ENCODE peak calls at places on chromosomes 6 and 20, in nine cellular contexts. F is endodermal cell; L is thoracic aorta; C is CD8-positive, alpha-beta T cell; V is uterus; Y is lower lobe of right lung; H is gastrocnemius medialis; P is heart left ventricle; O is tibial nerve. E is an unnamed sample.

GRCh38 chr6:36907781-36908180 is 22.0 kb downstream of the C6orf89 start:
- DNase-seq in P (peak), V (no peak), O (no peak), F (no peak), C (no peak), L (no peak), Y (no peak), H (no peak), E (no peak)

GRCh38 chr20:25483431-25484132 is 76.1 kb downstream of the GINS1 start:
- DNase-seq in P (no peak), F (no peak), V (no peak), L (no peak), C (no peak), O (no peak), H (no peak), Y (no peak), E (no peak)

GRCh38 chr6:20413826-20414225 is 12.1 kb downstream of the E2F3 start:
- DNase-seq in P (no peak), O (no peak), F (no peak), C (no peak), H (no peak), V (no peak), L (no peak), Y (no peak), E (no peak)

GRCh38 chr6:26215200-26216014 is 128.2 kb downstream of the HFE start:
- DNase-seq in Y (no peak), H (no peak), P (no peak), C (peak), L (no peak), F (peak), O (no peak), V (no peak), E (peak)

GRCh38 chr6:25913741-25914140 is 16.8 kb downstream of the SLC17A2 start:
- DNase-seq in O (no peak), V (no peak), F (no peak), P (no peak), L (no peak), Y (no peak), H (no peak), C (no peak), E (no peak)

GRCh38 chr6:149614352-149614751 is 34.2 kb downstream of the KATNA1 start:
- DNase-seq in L (no peak), C (no peak), V (no peak), F (no peak), O (no peak), H (no peak), Y (no peak), P (no peak), E (peak)

GRCh38 chr6:54722328-54722727 is 124.2 kb upstream of the FAM83B start:
- DNase-seq in H (no peak), F (no peak), V (no peak), O (no peak), Y (no peak), C (no peak), P (no peak), L (no peak), E (peak)

GRCh38 chr20:63628246-63628975 is 1.5 kb upstream of the GMEB2 start:
- DNase-seq in V (peak), O (peak), H (peak), Y (peak), P (peak), F (peak), L (no peak), C (peak), E (peak)

GRCh38 chr6:56927538-56928453 is 27.1 kb upstream of the BEND6 start:
- DNase-seq in P (no peak), O (no peak), H (no peak), V (no peak), Y (no peak), F (peak), L (no peak), C (no peak), E (no peak)

GRCh38 chr6:117502580-117502979 is 20.1 kb downstream of the DCBLD1 start:
- DNase-seq in F (no peak), C (no peak), L (no peak), P (no peak), V (no peak), Y (no peak), H (no peak), O (no peak), E (no peak)

GRCh38 chr6:129645371-129646139 is 64.4 kb downstream of the ARHGAP18 start:
- DNase-seq in Y (no peak), F (no peak), O (no peak), H (no peak), C (no peak), P (no peak), L (no peak), V (no peak), E (peak)

GRCh38 chr6:96104910-96105309 is 89.1 kb downstream of the FUT9 start:
- DNase-seq in V (no peak), C (no peak), H (no peak), P (no peak), F (no peak), Y (no peak), L (no peak), O (no peak), E (peak)

DNA sequence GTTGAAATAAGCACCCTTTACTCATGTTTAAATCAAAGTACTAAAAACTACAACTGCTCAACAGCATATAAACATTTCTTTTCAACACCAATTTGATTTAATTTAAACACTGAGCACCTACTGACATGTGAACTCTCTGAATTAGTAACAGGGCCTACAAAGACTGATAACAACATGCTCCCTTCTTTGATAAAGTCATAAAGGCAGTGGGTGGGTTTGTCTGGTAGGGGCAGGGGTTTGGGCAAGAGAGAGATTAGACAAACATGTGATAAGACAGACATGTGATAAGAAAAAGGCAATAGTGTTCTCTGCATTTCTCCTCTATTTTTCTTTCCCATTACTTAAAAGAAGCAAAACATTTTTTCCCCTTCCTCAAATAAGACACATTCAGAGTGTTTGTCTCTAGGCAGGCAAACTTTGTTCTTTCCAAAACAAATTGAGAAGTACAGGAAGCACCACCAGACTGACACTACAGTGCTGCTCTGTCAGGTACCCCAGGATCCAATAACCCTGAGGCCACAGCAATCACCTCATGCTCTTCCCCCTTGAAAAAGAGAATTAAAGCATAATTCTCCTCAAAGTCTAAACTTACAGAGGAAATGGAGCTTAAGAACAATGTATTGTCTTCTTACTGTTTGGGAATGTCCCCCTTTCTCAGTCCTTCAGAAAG is 12.0 kb downstream of the C6orf52 start:
- DNase-seq in V (no peak), F (no peak), Y (no peak), L (no peak), P (no peak), O (no peak), C (no peak), H (no peak), E (no peak)
- TF ChIP-seq CTCF in V (no peak), F (no peak), Y (no peak), L (no peak), P (no peak), O (no peak), C (no peak), H (no peak), E (no peak)

DNA sequence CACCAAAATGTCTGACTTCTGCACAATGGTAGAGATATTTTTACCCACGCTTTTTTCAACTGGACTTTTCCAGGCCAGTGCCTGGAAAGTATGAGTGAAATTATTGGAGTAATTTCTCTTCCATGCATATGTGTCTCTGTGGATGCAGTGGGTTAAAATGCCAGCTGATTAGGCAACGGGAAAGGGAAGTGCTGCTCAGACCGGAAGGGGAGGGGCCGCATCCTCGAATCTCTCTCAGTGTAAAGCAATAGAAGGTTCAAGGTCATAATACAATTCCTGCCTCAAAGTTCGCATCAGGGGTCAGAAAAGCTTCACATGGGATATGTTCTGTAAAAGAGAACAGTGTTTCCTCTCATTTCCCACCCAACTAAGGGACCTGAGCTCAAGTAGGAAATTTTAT is 89.7 kb upstream of the MTHFD1L start:
- DNase-seq in H (no peak), P (peak), F (no peak), V (no peak), Y (no peak), C (no peak), O (no peak), L (no peak), E (no peak)
- H3K27ac ChIP-seq in H (no peak), P (peak), F (peak), V (no peak), Y (no peak), C (no peak), O (no peak), L (no peak), E (no peak)

GRCh38 chr20:62272200-62272599 is 30.6 kb upstream of the ADRM1 start:
- DNase-seq in Y (no peak), C (no peak), P (no peak), V (no peak), L (no peak), O (no peak), F (peak), H (no peak), E (no peak)
- TF ChIP-seq CTCF in Y (no peak), C (no peak), P (no peak), V (no peak), L (no peak), O (no peak), F (no peak), H (no peak), E (peak)

DNA sequence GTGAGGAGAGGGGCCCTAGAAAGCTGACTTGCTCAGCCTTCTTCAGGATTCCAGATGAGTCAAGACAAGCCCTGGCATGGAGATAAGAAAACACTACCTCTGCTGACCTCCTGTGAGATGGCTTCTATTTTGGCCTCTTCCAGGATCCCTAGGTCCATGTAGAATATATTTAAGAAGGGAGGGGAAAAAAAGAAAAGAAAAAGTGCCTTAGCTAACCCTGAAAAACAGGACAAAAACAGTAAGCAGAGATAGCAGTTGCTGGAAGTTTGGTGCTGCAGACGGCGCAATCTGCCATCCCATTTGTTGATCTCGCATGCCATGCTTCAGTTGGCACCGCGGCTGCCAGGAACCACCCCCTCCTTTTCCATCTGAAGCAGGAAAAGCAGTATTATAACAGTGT is 100.0 kb downstream of the ARMC2 start:
- DNase-seq in L (no peak), F (no peak), Y (no peak), H (no peak), C (no peak), P (no peak), O (no peak), V (no peak), E (peak)
- H3K27ac ChIP-seq in L (peak), F (no peak), Y (peak), H (peak), C (no peak), P (peak), O (peak), V (peak), E (peak)